ENCODE peak calls at places on chromosomes 5 and 9, in six cellular contexts. One of them, this sample, is unnamed.

GRCh38 chr5:56152437-56152836 is 80.7 kb downstream of the ANKRD55 start:
- DNase-seq in CD4-positive, alpha-beta T cell: no peak
- DNase-seq in AG09309: no peak
- DNase-seq in left ventricle myocardium inferior: no peak
- DNase-seq in thoracic aorta: no peak
- DNase-seq in fibroblast of mammary gland: no peak
- DNase-seq in this sample: no peak

GRCh38 chr5:108079754-108080153 is 302.1 kb downstream of the FBXL17 start:
- DNase-seq in fibroblast of mammary gland: peak
- DNase-seq in thoracic aorta: no peak
- DNase-seq in AG09309: peak
- DNase-seq in left ventricle myocardium inferior: no peak
- DNase-seq in CD4-positive, alpha-beta T cell: no peak
- DNase-seq in this sample: peak

GRCh38 chr9:114186091-114186792 is 30.9 kb downstream of the COL27A1 start:
- DNase-seq in left ventricle myocardium inferior: no peak
- DNase-seq in fibroblast of mammary gland: no peak
- DNase-seq in AG09309: no peak
- DNase-seq in thoracic aorta: no peak
- DNase-seq in CD4-positive, alpha-beta T cell: no peak
- DNase-seq in this sample: no peak

GRCh38 chr5:133663380-133664054 is 51.2 kb upstream of the FSTL4 start:
- DNase-seq in thoracic aorta: no peak
- DNase-seq in CD4-positive, alpha-beta T cell: no peak
- DNase-seq in fibroblast of mammary gland: no peak
- DNase-seq in AG09309: no peak
- DNase-seq in left ventricle myocardium inferior: no peak
- DNase-seq in this sample: no peak

GRCh38 chr9:93575706-93576295 is 583 bp upstream of the PHF2 start:
- DNase-seq in CD4-positive, alpha-beta T cell: peak
- DNase-seq in fibroblast of mammary gland: no peak
- DNase-seq in thoracic aorta: no peak
- DNase-seq in left ventricle myocardium inferior: peak
- DNase-seq in AG09309: no peak
- DNase-seq in this sample: peak

GRCh38 chr5:179241764-179242370 is 103.4 kb downstream of the ADAMTS2 start:
- DNase-seq in CD4-positive, alpha-beta T cell: no peak
- DNase-seq in fibroblast of mammary gland: no peak
- DNase-seq in thoracic aorta: no peak
- DNase-seq in left ventricle myocardium inferior: no peak
- DNase-seq in AG09309: no peak
- DNase-seq in this sample: no peak

GRCh38 chr9:13020141-13020540 is 245.3 kb downstream of the LURAP1L start:
- DNase-seq in thoracic aorta: no peak
- DNase-seq in CD4-positive, alpha-beta T cell: no peak
- DNase-seq in left ventricle myocardium inferior: no peak
- DNase-seq in fibroblast of mammary gland: no peak
- DNase-seq in AG09309: no peak
- DNase-seq in this sample: no peak

GRCh38 chr5:135110941-135111596 is 77.0 kb upstream of the PITX1 start:
- DNase-seq in CD4-positive, alpha-beta T cell: no peak
- DNase-seq in left ventricle myocardium inferior: no peak
- DNase-seq in AG09309: no peak
- DNase-seq in thoracic aorta: no peak
- DNase-seq in fibroblast of mammary gland: no peak
- DNase-seq in this sample: peak

GRCh38 chr5:16639206-16639605 is 22.4 kb upstream of the RETREG1 start:
- DNase-seq in left ventricle myocardium inferior: no peak
- DNase-seq in CD4-positive, alpha-beta T cell: no peak
- DNase-seq in AG09309: no peak
- DNase-seq in thoracic aorta: no peak
- DNase-seq in fibroblast of mammary gland: peak
- DNase-seq in this sample: no peak

GRCh38 chr5:95817430-95817829 is 5.1 kb downstream of the GLRX start:
- DNase-seq in thoracic aorta: no peak
- DNase-seq in fibroblast of mammary gland: peak
- DNase-seq in left ventricle myocardium inferior: no peak
- DNase-seq in AG09309: no peak
- DNase-seq in CD4-positive, alpha-beta T cell: peak
- DNase-seq in this sample: peak

GRCh38 chr5:127386557-127386956 is 96.0 kb downstream of the MEGF10 start:
- DNase-seq in fibroblast of mammary gland: peak
- DNase-seq in AG09309: peak
- DNase-seq in left ventricle myocardium inferior: no peak
- DNase-seq in thoracic aorta: no peak
- DNase-seq in CD4-positive, alpha-beta T cell: no peak
- DNase-seq in this sample: peak

GRCh38 chr5:179186801-179187200 is 126.6 kb downstream of the ZNF354C start:
- DNase-seq in thoracic aorta: no peak
- DNase-seq in AG09309: no peak
- DNase-seq in left ventricle myocardium inferior: no peak
- DNase-seq in fibroblast of mammary gland: no peak
- DNase-seq in CD4-positive, alpha-beta T cell: no peak
- DNase-seq in this sample: no peak

GRCh38 chr5:67014191-67014590 is 182.4 kb downstream of the CD180 start:
- DNase-seq in CD4-positive, alpha-beta T cell: no peak
- DNase-seq in thoracic aorta: no peak
- DNase-seq in AG09309: no peak
- DNase-seq in left ventricle myocardium inferior: no peak
- DNase-seq in fibroblast of mammary gland: no peak
- DNase-seq in this sample: no peak

GRCh38 chr5:4233671-4234070 is 638.0 kb downstream of the IRX1 start:
- DNase-seq in thoracic aorta: no peak
- DNase-seq in fibroblast of mammary gland: no peak
- DNase-seq in left ventricle myocardium inferior: no peak
- DNase-seq in AG09309: no peak
- DNase-seq in CD4-positive, alpha-beta T cell: no peak
- DNase-seq in this sample: no peak

GRCh38 chr9:105957830-105958229 is 263.5 kb downstream of the TMEM38B start:
- DNase-seq in left ventricle myocardium inferior: no peak
- DNase-seq in fibroblast of mammary gland: no peak
- DNase-seq in AG09309: no peak
- DNase-seq in CD4-positive, alpha-beta T cell: no peak
- DNase-seq in thoracic aorta: no peak
- DNase-seq in this sample: no peak

GRCh38 chr5:100595152-100595811 is 60.1 kb downstream of the FAM174A start:
- DNase-seq in left ventricle myocardium inferior: peak
- DNase-seq in AG09309: peak
- DNase-seq in thoracic aorta: peak
- DNase-seq in fibroblast of mammary gland: peak
- DNase-seq in CD4-positive, alpha-beta T cell: no peak
- DNase-seq in this sample: peak

GRCh38 chr5:130402906-130403305 is 498.6 kb downstream of the CHSY3 start:
- DNase-seq in thoracic aorta: no peak
- DNase-seq in fibroblast of mammary gland: no peak
- DNase-seq in left ventricle myocardium inferior: no peak
- DNase-seq in CD4-positive, alpha-beta T cell: no peak
- DNase-seq in AG09309: no peak
- DNase-seq in this sample: no peak

GRCh38 chr5:157670662-157671591 is at the start of gene C5orf52:
- DNase-seq in AG09309: no peak
- DNase-seq in thoracic aorta: no peak
- DNase-seq in fibroblast of mammary gland: peak
- DNase-seq in CD4-positive, alpha-beta T cell: no peak
- DNase-seq in left ventricle myocardium inferior: peak
- DNase-seq in this sample: peak

GRCh38 chr9:132249123-132249522 is 87.3 kb downstream of the NTNG2 start:
- DNase-seq in AG09309: no peak
- DNase-seq in left ventricle myocardium inferior: peak
- DNase-seq in fibroblast of mammary gland: no peak
- DNase-seq in thoracic aorta: no peak
- DNase-seq in CD4-positive, alpha-beta T cell: no peak
- DNase-seq in this sample: no peak
- TF ChIP-seq CTCF in AG09309: no peak
- TF ChIP-seq CTCF in left ventricle myocardium inferior: no peak
- TF ChIP-seq CTCF in fibroblast of mammary gland: no peak
- TF ChIP-seq CTCF in thoracic aorta: no peak
- TF ChIP-seq CTCF in CD4-positive, alpha-beta T cell: no peak
- TF ChIP-seq CTCF in this sample: no peak

GRCh38 chr9:16039103-16039987 is 486.5 kb downstream of the CCDC171 start:
- DNase-seq in thoracic aorta: no peak
- DNase-seq in AG09309: no peak
- DNase-seq in CD4-positive, alpha-beta T cell: no peak
- DNase-seq in left ventricle myocardium inferior: no peak
- DNase-seq in fibroblast of mammary gland: peak
- DNase-seq in this sample: peak
- TF ChIP-seq CTCF in thoracic aorta: no peak
- TF ChIP-seq CTCF in AG09309: no peak
- TF ChIP-seq CTCF in CD4-positive, alpha-beta T cell: no peak
- TF ChIP-seq CTCF in left ventricle myocardium inferior: peak
- TF ChIP-seq CTCF in fibroblast of mammary gland: peak
- TF ChIP-seq CTCF in this sample: peak

GRCh38 chr5:150175076-150175475 is 8.5 kb downstream of the CDX1 start:
- DNase-seq in left ventricle myocardium inferior: no peak
- DNase-seq in thoracic aorta: no peak
- DNase-seq in CD4-positive, alpha-beta T cell: no peak
- DNase-seq in AG09309: no peak
- DNase-seq in fibroblast of mammary gland: no peak
- DNase-seq in this sample: no peak

GRCh38 chr5:150177721-150178120 is 11.1 kb downstream of the CDX1 start:
- DNase-seq in thoracic aorta: no peak
- DNase-seq in AG09309: no peak
- DNase-seq in CD4-positive, alpha-beta T cell: no peak
- DNase-seq in left ventricle myocardium inferior: no peak
- DNase-seq in fibroblast of mammary gland: no peak
- DNase-seq in this sample: no peak

GRCh38 chr5:150176745-150177485 is 10.3 kb downstream of the CDX1 start:
- DNase-seq in left ventricle myocardium inferior: no peak
- DNase-seq in thoracic aorta: no peak
- DNase-seq in CD4-positive, alpha-beta T cell: no peak
- DNase-seq in fibroblast of mammary gland: no peak
- DNase-seq in AG09309: no peak
- DNase-seq in this sample: no peak

GRCh38 chr5:150174285-150174684 is 7.7 kb downstream of the CDX1 start:
- DNase-seq in left ventricle myocardium inferior: no peak
- DNase-seq in fibroblast of mammary gland: no peak
- DNase-seq in CD4-positive, alpha-beta T cell: no peak
- DNase-seq in thoracic aorta: no peak
- DNase-seq in AG09309: no peak
- DNase-seq in this sample: no peak

DNA sequence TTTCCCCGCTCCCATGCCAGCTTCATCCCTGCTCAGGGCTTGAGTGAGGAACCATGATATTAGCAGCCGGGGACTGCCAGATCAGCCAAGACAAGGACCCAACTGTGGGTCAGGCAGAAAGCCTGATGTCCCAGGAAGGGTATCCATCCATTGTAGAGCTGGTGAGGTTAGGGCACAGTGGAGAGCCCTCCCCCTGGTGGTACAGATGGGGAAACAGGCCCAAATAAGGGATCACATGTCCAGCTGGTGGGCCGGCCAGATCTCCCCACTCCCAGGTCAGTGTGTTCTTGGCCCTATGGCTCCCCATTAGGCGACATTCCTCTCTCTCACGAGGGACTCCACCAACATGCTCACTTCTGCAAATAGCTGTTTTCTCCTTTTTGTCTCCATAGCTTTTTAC is 9.0 kb downstream of the CDX1 start:
- DNase-seq in thoracic aorta: no peak
- DNase-seq in CD4-positive, alpha-beta T cell: no peak
- DNase-seq in left ventricle myocardium inferior: no peak
- DNase-seq in AG09309: no peak
- DNase-seq in fibroblast of mammary gland: peak
- DNase-seq in this sample: peak
- TF ChIP-seq CTCF in thoracic aorta: peak
- TF ChIP-seq CTCF in CD4-positive, alpha-beta T cell: no peak
- TF ChIP-seq CTCF in left ventricle myocardium inferior: peak
- TF ChIP-seq CTCF in AG09309: peak
- TF ChIP-seq CTCF in fibroblast of mammary gland: peak
- TF ChIP-seq CTCF in this sample: peak

DNA sequence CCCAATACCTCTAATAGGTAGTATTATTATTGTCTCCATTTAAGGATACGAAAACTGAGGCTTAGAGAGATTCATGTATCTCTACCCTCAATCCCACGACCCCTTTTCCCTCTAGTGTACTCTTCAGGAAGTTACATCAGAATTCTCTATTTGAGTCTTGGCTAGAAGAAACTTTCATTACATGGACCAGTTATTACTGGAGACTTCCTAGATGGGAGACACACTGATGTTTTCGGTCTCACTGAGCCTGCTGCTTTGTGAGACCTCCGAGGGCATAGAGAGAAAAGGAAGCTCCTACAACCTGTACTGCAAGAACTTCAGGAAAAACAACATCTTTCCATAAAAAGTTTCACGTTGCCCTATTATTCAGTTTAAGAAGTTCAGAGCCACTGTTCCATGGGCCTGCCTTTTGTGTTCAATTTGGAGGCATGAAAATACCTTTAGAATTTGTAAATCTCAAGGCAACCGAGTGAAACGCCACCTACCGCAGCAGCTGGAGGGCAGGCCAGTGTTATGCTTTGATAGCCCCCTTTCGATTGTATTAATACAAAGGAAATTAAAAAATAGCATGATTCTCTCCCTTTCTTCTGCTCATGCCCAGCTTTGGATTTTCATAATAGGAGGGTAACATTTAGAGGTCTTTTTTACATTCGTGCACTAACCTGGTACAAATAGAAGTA is 223.3 kb downstream of the EBF1 start:
- DNase-seq in AG09309: no peak
- DNase-seq in fibroblast of mammary gland: no peak
- DNase-seq in CD4-positive, alpha-beta T cell: no peak
- DNase-seq in left ventricle myocardium inferior: no peak
- DNase-seq in thoracic aorta: no peak
- DNase-seq in this sample: no peak
- TF ChIP-seq CTCF in AG09309: no peak
- TF ChIP-seq CTCF in fibroblast of mammary gland: no peak
- TF ChIP-seq CTCF in CD4-positive, alpha-beta T cell: no peak
- TF ChIP-seq CTCF in left ventricle myocardium inferior: peak
- TF ChIP-seq CTCF in thoracic aorta: no peak
- TF ChIP-seq CTCF in this sample: no peak

GRCh38 chr9:124392855-124393460 is 22.3 kb downstream of the PSMB7 start:
- DNase-seq in AG09309: peak
- DNase-seq in left ventricle myocardium inferior: no peak
- DNase-seq in CD4-positive, alpha-beta T cell: no peak
- DNase-seq in fibroblast of mammary gland: peak
- DNase-seq in thoracic aorta: no peak
- DNase-seq in this sample: peak
- TF ChIP-seq CTCF in AG09309: peak
- TF ChIP-seq CTCF in left ventricle myocardium inferior: peak
- TF ChIP-seq CTCF in CD4-positive, alpha-beta T cell: no peak
- TF ChIP-seq CTCF in fibroblast of mammary gland: peak
- TF ChIP-seq CTCF in thoracic aorta: no peak
- TF ChIP-seq CTCF in this sample: peak

GRCh38 chr5:59348189-59348588 is 545.3 kb downstream of the PDE4D start:
- DNase-seq in thoracic aorta: no peak
- DNase-seq in left ventricle myocardium inferior: no peak
- DNase-seq in AG09309: no peak
- DNase-seq in fibroblast of mammary gland: no peak
- DNase-seq in CD4-positive, alpha-beta T cell: no peak
- DNase-seq in this sample: no peak
- TF ChIP-seq CTCF in thoracic aorta: no peak
- TF ChIP-seq CTCF in left ventricle myocardium inferior: no peak
- TF ChIP-seq CTCF in AG09309: no peak
- TF ChIP-seq CTCF in fibroblast of mammary gland: no peak
- TF ChIP-seq CTCF in CD4-positive, alpha-beta T cell: no peak
- TF ChIP-seq CTCF in this sample: no peak

DNA sequence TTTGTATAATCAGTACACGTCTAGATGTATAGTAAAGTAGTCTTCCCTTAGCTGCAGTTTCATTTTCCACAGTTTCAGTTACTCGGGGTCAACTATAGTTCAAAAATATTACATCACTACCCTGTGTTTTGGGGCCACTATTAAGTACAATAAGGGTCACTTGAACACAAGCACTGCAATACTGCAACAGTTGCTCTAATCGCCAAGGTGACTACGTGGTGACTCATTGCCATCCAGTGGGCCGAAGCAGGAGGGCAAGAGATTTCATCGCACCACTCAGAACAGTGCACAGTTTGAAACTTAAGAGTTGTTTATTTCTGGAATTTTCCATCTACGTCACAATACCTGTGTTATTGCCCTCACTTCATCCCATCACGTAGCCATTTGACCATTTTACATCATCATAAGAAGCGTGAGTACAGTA is at the start of gene ARL14EPL:
- DNase-seq in AG09309: peak
- DNase-seq in left ventricle myocardium inferior: peak
- DNase-seq in CD4-positive, alpha-beta T cell: no peak
- DNase-seq in thoracic aorta: peak
- DNase-seq in fibroblast of mammary gland: peak
- DNase-seq in this sample: peak
- TF ChIP-seq CTCF in AG09309: peak
- TF ChIP-seq CTCF in left ventricle myocardium inferior: peak
- TF ChIP-seq CTCF in CD4-positive, alpha-beta T cell: no peak
- TF ChIP-seq CTCF in thoracic aorta: peak
- TF ChIP-seq CTCF in fibroblast of mammary gland: peak
- TF ChIP-seq CTCF in this sample: peak